ENCODE peak calls at places on chromosomes 13 and 19, in five cellular contexts. F is NCI-H69; G is lung microvascular endothelial cell; W is activated CD4-positive, alpha-beta T cell treated with anti-CD3 and anti-CD28 coated beads, Interleukin-2, amount 10 ng/mL, durations not matched to agents 7 days and 5 days; E is GDM1. J is an unnamed sample.

GRCh38 chr13:82878536-82878935 is 1003.7 kb downstream of the SLITRK1 start:
- DNase-seq in F (peak; percentile 95), G (no peak), W (no peak), E (no peak), J (peak; percentile 95)

GRCh38 chr19:11191273-11191755 is 6.0 kb downstream of the KANK2 start:
- DNase-seq in F (peak; percentile 27), G (peak; percentile 85), W (no peak), E (no peak), J (no peak)

GRCh38 chr19:30227661-30228112 is 144.5 kb upstream of the ZNF536 start:
- DNase-seq in F (peak; percentile 41), G (peak; percentile 66), W (peak; percentile 53), E (peak; percentile 24), J (peak; percentile 12)

GRCh38 chr19:3135961-3136683 is at the start of gene GNA15:
- DNase-seq in F (no peak), G (no peak), W (peak; percentile 48), E (peak; percentile 82), J (no peak)

GRCh38 chr13:93778548-93778947 is 551.9 kb downstream of the GPC6 start:
- DNase-seq in F (peak; percentile 29), G (no peak), W (no peak), E (no peak), J (no peak)

GRCh38 chr19:12574036-12574435 is 22.8 kb upstream of the ZNF564 start:
- DNase-seq in F (peak; percentile 94), G (no peak), W (no peak), E (peak; percentile 8), J (peak; percentile 5)

GRCh38 chr19:27986299-27986698 is 1226.7 kb downstream of the UQCRFS1 start:
- DNase-seq in F (no peak), G (no peak), W (no peak), E (no peak), J (no peak)

GRCh38 chr13:83216521-83217245 is 665.6 kb downstream of the SLITRK1 start:
- DNase-seq in F (no peak), G (no peak), W (no peak), E (no peak), J (no peak)

GRCh38 chr13:42420304-42420703 is 148.4 kb downstream of the AKAP11 start:
- DNase-seq in F (no peak), G (no peak), W (no peak), E (no peak), J (no peak)

GRCh38 chr13:101325423-101325822 is 90.9 kb downstream of the NALCN start:
- DNase-seq in F (peak; percentile 11), G (no peak), W (no peak), E (no peak), J (peak; percentile 71)

GRCh38 chr19:14496849-14497346 is 971 bp upstream of the GIPC1 start:
- DNase-seq in F (peak; percentile 53), G (no peak), W (no peak), E (no peak), J (no peak)

GRCh38 chr19:12521996-12522395 is 29.3 kb downstream of the ZNF564 start:
- DNase-seq in F (peak; percentile 26), G (no peak), W (peak; percentile 17), E (no peak), J (peak; percentile 61)

GRCh38 chr13:34420975-34421719 is 520.9 kb upstream of the NBEA start:
- DNase-seq in F (no peak), G (no peak), W (no peak), E (no peak), J (no peak)

GRCh38 chr19:38441660-38442348 is 8.3 kb downstream of the RYR1 start:
- DNase-seq in F (no peak), G (no peak), W (no peak), E (peak; percentile 12), J (no peak)

GRCh38 chr13:70171151-70171550 is 62.9 kb upstream of the KLHL1 start:
- DNase-seq in F (peak; percentile 80), G (no peak), W (no peak), E (no peak), J (no peak)

GRCh38 chr13:24274452-24274971 is 34.9 kb upstream of the C1QTNF9 start:
- DNase-seq in F (no peak), G (peak; percentile 11), W (peak; percentile 60), E (peak; percentile 56), J (no peak)

GRCh38 chr19:9622531-9622930 is 1.5 kb upstream of the ZNF561 start:
- DNase-seq in F (no peak), G (peak; percentile 4), W (no peak), E (no peak), J (no peak)

GRCh38 chr19:48413879-48414623 is 20.6 kb downstream of the GRIN2D start:
- DNase-seq in F (peak; percentile 61), G (no peak), W (no peak), E (no peak), J (no peak)

GRCh38 chr19:41939861-41940442 is 11.7 kb upstream of the ERFL start:
- DNase-seq in F (peak; percentile 85), G (no peak), W (no peak), E (no peak), J (peak; percentile 54)

GRCh38 chr19:45591004-45591637 is 6.5 kb upstream of the OPA3 start:
- DNase-seq in F (peak; percentile 78), G (no peak), W (peak; percentile 50), E (peak; percentile 37), J (peak; percentile 58)

GRCh38 chr19:15680923-15681322 is 8.0 kb downstream of the CYP4F12 start:
- DNase-seq in F (no peak), G (no peak), W (no peak), E (no peak), J (no peak)

GRCh38 chr19:44927746-44928145 is 13.3 kb downstream of the APOC1 start:
- DNase-seq in F (no peak), G (no peak), W (no peak), E (no peak), J (no peak)

GRCh38 chr13:49938921-49939320 is 2.8 kb upstream of the SPRYD7 start:
- DNase-seq in F (no peak), G (no peak), W (no peak), E (no peak), J (no peak)

GRCh38 chr19:55383279-55383788 is 758 bp downstream of the TMEM238 start:
- DNase-seq in F (no peak), G (no peak), W (peak; percentile 29), E (no peak), J (peak; percentile 61)

GRCh38 chr19:13028027-13028426 is 32.8 kb downstream of the NFIX start:
- DNase-seq in F (no peak), G (no peak), W (no peak), E (no peak), J (no peak)

GRCh38 chr19:49879243-49879960 is 1.9 kb downstream of the TBC1D17 start:
- DNase-seq in F (no peak), G (no peak), W (peak; percentile 29), E (no peak), J (no peak)

GRCh38 chr13:111051041-111051440 is 64.1 kb upstream of the ARHGEF7 start:
- DNase-seq in F (no peak), G (no peak), W (no peak), E (no peak), J (no peak)

GRCh38 chr19:33404506-33404905 is 31.0 kb downstream of the CEBPG start:
- DNase-seq in F (no peak), G (no peak), W (no peak), E (no peak), J (no peak)